ENCODE peak calls at places on chromosomes 7 and 10, in eight cellular contexts. O, Y, I, K, L, X, Z and B are unnamed samples.

GRCh38 chr7:93566876-93567275 is 7.6 kb downstream of the CALCR start:
- DNase-seq in O (no peak), Y (no peak), I (no peak), K (no peak), L (no peak), X (no peak), Z (peak; percentile 4), B (no peak)

GRCh38 chr10:48398261-48398660 is 91.8 kb downstream of the MAPK8 start:
- DNase-seq in O (no peak), Y (no peak), I (no peak), K (no peak), L (no peak), X (no peak), Z (no peak), B (no peak)

GRCh38 chr10:85060944-85061343 is 732.6 kb downstream of the CCSER2 start:
- DNase-seq in O (no peak), Y (no peak), I (no peak), K (no peak), L (no peak), X (no peak), Z (no peak), B (no peak)

GRCh38 chr7:50560865-50561351 is 4.3 kb downstream of the DDC start:
- DNase-seq in O (no peak), Y (no peak), I (no peak), K (no peak), L (no peak), X (no peak), Z (no peak), B (no peak)

GRCh38 chr10:79268100-79268670 is 79.1 kb upstream of the PPIF start:
- DNase-seq in O (no peak), Y (no peak), I (no peak), K (no peak), L (no peak), X (no peak), Z (no peak), B (no peak)

GRCh38 chr7:102991540-102992214 is 78.9 kb downstream of the LRRC17 start:
- DNase-seq in O (no peak), Y (peak; percentile 88), I (no peak), K (peak; percentile 92), L (peak; percentile 65), X (no peak), Z (peak; percentile 90), B (peak; percentile 40)

GRCh38 chr7:4791101-4791737 is 15.8 kb downstream of the AP5Z1 start:
- DNase-seq in O (no peak), Y (no peak), I (peak; percentile 61), K (no peak), L (no peak), X (peak; percentile 70), Z (no peak), B (no peak)

GRCh38 chr7:73341877-73342276 is 13.9 kb downstream of the FKBP6 start:
- DNase-seq in O (no peak), Y (peak; percentile 68), I (no peak), K (peak; percentile 38), L (no peak), X (no peak), Z (peak; percentile 84), B (no peak)

GRCh38 chr7:83410989-83411591 is 237.8 kb downstream of the SEMA3E start:
- DNase-seq in O (no peak), Y (peak; percentile 15), I (no peak), K (peak; percentile 63), L (no peak), X (no peak), Z (peak; percentile 71), B (peak; percentile 18)

GRCh38 chr7:151491859-151492258 is 27.8 kb downstream of the RHEB start:
- DNase-seq in O (no peak), Y (peak; percentile 54), I (no peak), K (peak; percentile 88), L (no peak), X (no peak), Z (peak; percentile 90), B (no peak)

GRCh38 chr10:36263871-36264270 is 621.8 kb upstream of the FZD8 start:
- DNase-seq in O (no peak), Y (no peak), I (no peak), K (no peak), L (no peak), X (no peak), Z (no peak), B (no peak)

GRCh38 chr10:98456688-98457482 is 10.2 kb upstream of the HPS1 start:
- DNase-seq in O (no peak), Y (no peak), I (no peak), K (no peak), L (no peak), X (no peak), Z (no peak), B (no peak)

GRCh38 chr10:49369216-49370162 is 26.4 kb downstream of the DRGX start:
- DNase-seq in O (no peak), Y (no peak), I (no peak), K (no peak), L (no peak), X (no peak), Z (peak; percentile 33), B (no peak)

GRCh38 chr10:122894261-122894944 is 15.0 kb upstream of the FAM24B start:
- DNase-seq in O (no peak), Y (no peak), I (no peak), K (no peak), L (no peak), X (no peak), Z (no peak), B (no peak)

GRCh38 chr7:92835851-92836488 is 403 bp downstream of the CDK6 start:
- DNase-seq in O (peak; percentile 20), Y (no peak), I (peak; percentile 36), K (peak; percentile 12), L (peak; percentile 56), X (peak; percentile 65), Z (peak; percentile 45), B (no peak)

GRCh38 chr7:433558-433957 is 86.1 kb downstream of the PDGFA start:
- DNase-seq in O (no peak), Y (no peak), I (peak; percentile 38), K (no peak), L (no peak), X (no peak), Z (no peak), B (no peak)

GRCh38 chr7:80403686-80404241 is 108.1 kb downstream of the GNAT3 start:
- DNase-seq in O (no peak), Y (no peak), I (no peak), K (no peak), L (no peak), X (no peak), Z (peak; percentile 47), B (no peak)
- H3K4me3 ChIP-seq in O (no peak overlapping the region), Y (no peak overlapping the region), I (no peak overlapping the region), K (no peak overlapping the region), L (no peak overlapping the region), X (no peak overlapping the region), Z (no peak overlapping the region), B (no peak overlapping the region)

GRCh38 chr7:23106801-23107713 is 1.5 kb downstream of the KLHL7 start:
- DNase-seq in O (no peak), Y (no peak), I (no peak), K (no peak), L (no peak), X (no peak), Z (peak; percentile 8), B (no peak)

GRCh38 chr7:23108995-23109394 is 3.4 kb downstream of the KLHL7 start:
- DNase-seq in O (no peak), Y (no peak), I (no peak), K (no peak), L (no peak), X (no peak), Z (no peak), B (no peak)

GRCh38 chr7:23109470-23109869 is 3.9 kb downstream of the KLHL7 start:
- DNase-seq in O (no peak), Y (no peak), I (no peak), K (no peak), L (no peak), X (no peak), Z (no peak), B (no peak)

GRCh38 chr7:23106491-23106800 is 861 bp downstream of the KLHL7 start:
- DNase-seq in O (no peak), Y (no peak), I (no peak), K (no peak), L (no peak), X (no peak), Z (no peak), B (no peak)

GRCh38 chr7:23107781-23108180 is 2.2 kb downstream of the KLHL7 start:
- DNase-seq in O (no peak), Y (no peak), I (no peak), K (no peak), L (no peak), X (no peak), Z (no peak), B (no peak)
- H3K4me3 ChIP-seq in O (peak overlapping the region; percentile 98), Y (peak overlapping the region; percentile 92), I (peak overlapping the region; percentile 90), K (no peak overlapping the region), L (no peak overlapping the region), X (no peak overlapping the region), Z (peak overlapping the region; percentile 90), B (no peak overlapping the region)

DNA sequence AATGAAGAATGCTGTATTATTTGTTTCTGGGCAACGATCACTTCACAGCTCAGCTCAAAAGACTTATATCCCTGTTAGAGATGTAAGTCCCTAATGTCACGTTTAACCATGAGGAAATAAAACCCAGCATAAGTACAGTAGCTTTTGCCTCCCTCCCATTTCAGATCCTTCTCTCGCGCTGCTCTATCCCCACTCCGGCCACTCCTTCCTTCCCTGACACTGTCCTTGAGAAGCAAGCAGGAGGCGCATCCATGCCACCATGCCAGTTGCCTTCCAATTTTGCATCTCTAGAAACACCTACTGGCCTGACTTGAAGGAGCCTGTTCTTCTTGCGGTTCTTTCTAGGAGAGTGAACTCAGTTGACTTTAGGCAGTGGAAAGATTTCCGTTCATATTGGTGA is 1.2 kb downstream of the FAM180A start:
- DNase-seq in O (no peak), Y (no peak), I (no peak), K (no peak), L (no peak), X (no peak), Z (no peak), B (no peak)
- H3K4me3 ChIP-seq in O (peak overlapping the region; percentile 62), Y (peak overlapping the region; percentile 58), I (no peak overlapping the region), K (no peak overlapping the region), L (no peak overlapping the region), X (no peak overlapping the region), Z (no peak overlapping the region), B (no peak overlapping the region)

GRCh38 chr7:27243340-27244163 is 950 bp downstream of the EVX1 start:
- DNase-seq in O (no peak), Y (no peak), I (no peak), K (no peak), L (no peak), X (no peak), Z (no peak), B (no peak)

GRCh38 chr7:27247000-27247399 is 4.4 kb downstream of the EVX1 start:
- DNase-seq in O (no peak), Y (no peak), I (no peak), K (no peak), L (no peak), X (no peak), Z (no peak), B (no peak)

GRCh38 chr7:27245798-27246691 is 3.4 kb downstream of the EVX1 start:
- DNase-seq in O (no peak), Y (no peak), I (no peak), K (no peak), L (peak; percentile 60), X (no peak), Z (no peak), B (no peak)

GRCh38 chr7:27244488-27245123 is 2.0 kb downstream of the EVX1 start:
- DNase-seq in O (no peak), Y (no peak), I (no peak), K (no peak), L (no peak), X (no peak), Z (no peak), B (no peak)

GRCh38 chr7:27245124-27245797 is 2.7 kb downstream of the EVX1 start:
- DNase-seq in O (no peak), Y (no peak), I (no peak), K (no peak), L (no peak), X (no peak), Z (no peak), B (no peak)
- H3K4me3 ChIP-seq in O (peak overlapping the region; percentile 52), Y (no peak overlapping the region), I (peak overlapping the region; percentile 15), K (no peak overlapping the region), L (peak overlapping the region; percentile 29), X (peak overlapping the region; percentile 34), Z (no peak overlapping the region), B (no peak overlapping the region)